ENCODE peak calls at places on chromosomes 12 and 14, in eight cellular contexts. One of them, this sample, is unnamed.

GRCh38 chr14:88750413-88750812 is 42.3 kb downstream of the EML5 start:
- DNase-seq in nephron progenitor cell: no peak
- DNase-seq in stimulated activated naive B cell treated with anti-CD40 and anti-IgM and Interleukin-4, amounts not matched to agents 10 μg/mL and 1 μg/mL and 100 μg/mL, for 72 hours: no peak
- DNase-seq in A172: no peak
- DNase-seq in uterus: no peak
- DNase-seq in dermis blood vessel endothelial cell: no peak
- DNase-seq in nucleus accumbens: no peak
- DNase-seq in ACHN: no peak
- DNase-seq in this sample: no peak

GRCh38 chr12:25025260-25025659 is 76.4 kb upstream of the BCAT1 start:
- DNase-seq in stimulated activated naive B cell treated with anti-CD40 and anti-IgM and Interleukin-4, amounts not matched to agents 10 μg/mL and 1 μg/mL and 100 μg/mL, for 72 hours: no peak
- DNase-seq in uterus: no peak
- DNase-seq in A172: no peak
- DNase-seq in ACHN: no peak
- DNase-seq in nephron progenitor cell: no peak
- DNase-seq in dermis blood vessel endothelial cell: no peak
- DNase-seq in nucleus accumbens: no peak
- DNase-seq in this sample: no peak

GRCh38 chr14:68602507-68602906 is 190.4 kb downstream of the ZFP36L1 start:
- DNase-seq in nucleus accumbens: no peak
- DNase-seq in stimulated activated naive B cell treated with anti-CD40 and anti-IgM and Interleukin-4, amounts not matched to agents 10 μg/mL and 1 μg/mL and 100 μg/mL, for 72 hours: no peak
- DNase-seq in A172: no peak
- DNase-seq in nephron progenitor cell: no peak
- DNase-seq in dermis blood vessel endothelial cell: no peak
- DNase-seq in uterus: no peak
- DNase-seq in ACHN: no peak
- DNase-seq in this sample: no peak

GRCh38 chr12:66688836-66689439 is 10.1 kb upstream of the GRIP1 start:
- DNase-seq in stimulated activated naive B cell treated with anti-CD40 and anti-IgM and Interleukin-4, amounts not matched to agents 10 μg/mL and 1 μg/mL and 100 μg/mL, for 72 hours: peak
- DNase-seq in nephron progenitor cell: peak
- DNase-seq in uterus: no peak
- DNase-seq in dermis blood vessel endothelial cell: peak
- DNase-seq in A172: peak
- DNase-seq in ACHN: peak
- DNase-seq in nucleus accumbens: no peak
- DNase-seq in this sample: peak

GRCh38 chr12:45974171-45974719 is 16.1 kb downstream of the SCAF11 start:
- DNase-seq in ACHN: no peak
- DNase-seq in nucleus accumbens: no peak
- DNase-seq in dermis blood vessel endothelial cell: no peak
- DNase-seq in uterus: no peak
- DNase-seq in stimulated activated naive B cell treated with anti-CD40 and anti-IgM and Interleukin-4, amounts not matched to agents 10 μg/mL and 1 μg/mL and 100 μg/mL, for 72 hours: no peak
- DNase-seq in A172: no peak
- DNase-seq in nephron progenitor cell: no peak
- DNase-seq in this sample: no peak

GRCh38 chr14:103896578-103896977 is 31.7 kb upstream of the TDRD9 start:
- DNase-seq in nephron progenitor cell: no peak
- DNase-seq in nucleus accumbens: no peak
- DNase-seq in dermis blood vessel endothelial cell: no peak
- DNase-seq in A172: no peak
- DNase-seq in uterus: no peak
- DNase-seq in stimulated activated naive B cell treated with anti-CD40 and anti-IgM and Interleukin-4, amounts not matched to agents 10 μg/mL and 1 μg/mL and 100 μg/mL, for 72 hours: no peak
- DNase-seq in ACHN: no peak
- DNase-seq in this sample: no peak

GRCh38 chr14:70032447-70032846 is 153.2 kb downstream of the SMOC1 start:
- DNase-seq in ACHN: peak
- DNase-seq in dermis blood vessel endothelial cell: no peak
- DNase-seq in stimulated activated naive B cell treated with anti-CD40 and anti-IgM and Interleukin-4, amounts not matched to agents 10 μg/mL and 1 μg/mL and 100 μg/mL, for 72 hours: no peak
- DNase-seq in A172: peak
- DNase-seq in uterus: no peak
- DNase-seq in nucleus accumbens: no peak
- DNase-seq in nephron progenitor cell: no peak
- DNase-seq in this sample: no peak

GRCh38 chr12:5232291-5232690 is 188.6 kb downstream of the KCNA5 start:
- DNase-seq in dermis blood vessel endothelial cell: no peak
- DNase-seq in ACHN: no peak
- DNase-seq in A172: no peak
- DNase-seq in stimulated activated naive B cell treated with anti-CD40 and anti-IgM and Interleukin-4, amounts not matched to agents 10 μg/mL and 1 μg/mL and 100 μg/mL, for 72 hours: no peak
- DNase-seq in nucleus accumbens: no peak
- DNase-seq in uterus: no peak
- DNase-seq in nephron progenitor cell: no peak
- DNase-seq in this sample: no peak

GRCh38 chr12:10140001-10140400 is 10.0 kb upstream of the CLEC7A start:
- DNase-seq in uterus: no peak
- DNase-seq in A172: peak
- DNase-seq in stimulated activated naive B cell treated with anti-CD40 and anti-IgM and Interleukin-4, amounts not matched to agents 10 μg/mL and 1 μg/mL and 100 μg/mL, for 72 hours: peak
- DNase-seq in nucleus accumbens: peak
- DNase-seq in dermis blood vessel endothelial cell: peak
- DNase-seq in nephron progenitor cell: peak
- DNase-seq in ACHN: peak
- DNase-seq in this sample: peak

GRCh38 chr14:50527970-50528369 is 4.4 kb downstream of the MAP4K5 start:
- DNase-seq in dermis blood vessel endothelial cell: no peak
- DNase-seq in nephron progenitor cell: no peak
- DNase-seq in uterus: no peak
- DNase-seq in stimulated activated naive B cell treated with anti-CD40 and anti-IgM and Interleukin-4, amounts not matched to agents 10 μg/mL and 1 μg/mL and 100 μg/mL, for 72 hours: no peak
- DNase-seq in ACHN: no peak
- DNase-seq in A172: no peak
- DNase-seq in nucleus accumbens: no peak
- DNase-seq in this sample: no peak

This sample was measured in SK-MEL-5.